ENCODE peak calls at places on chromosomes 5 and 9, in six cellular contexts. P, F, T, H, A and N are unnamed samples.
A peak's percentile ranks its signal among the peaks of the same experiment; 100 is the strongest.

GRCh38 chr9:92663126-92663525 is 6.8 kb downstream of the IPPK start:
- DNase-seq in A (no peak), T (no peak), F (no peak), H (no peak), P (peak; percentile 12), N (no peak)

GRCh38 chr5:78132507-78132906 is 162.0 kb downstream of the AP3B1 start:
- DNase-seq in P (no peak), H (no peak), F (no peak), T (no peak), A (no peak), N (no peak)

GRCh38 chr5:114319236-114319635 is 42.6 kb upstream of the KCNN2 start:
- DNase-seq in F (no peak), T (no peak), H (no peak), P (no peak), A (no peak), N (no peak)

GRCh38 chr5:142544946-142545652 is 140.8 kb downstream of the FGF1 start:
- DNase-seq in P (no peak), F (no peak), A (no peak), T (no peak), H (peak; percentile 62), N (peak; percentile 24)

GRCh38 chr9:545480-545879 is 296.0 kb upstream of the DMRT1 start:
- DNase-seq in T (no peak), H (peak; percentile 53), A (peak; percentile 57), P (peak; percentile 61), F (peak; percentile 56), N (no peak)

GRCh38 chr9:93624431-93624834 is 48.0 kb downstream of the PHF2 start:
- DNase-seq in H (no peak), A (no peak), P (no peak), F (no peak), T (no peak), N (no peak)

GRCh38 chr5:71899865-71900342 is 180.8 kb downstream of the CARTPT start:
- DNase-seq in H (peak; percentile 62), A (peak; percentile 28), P (no peak), F (peak; percentile 56), T (no peak), N (peak; percentile 9)

GRCh38 chr9:130235558-130236435 is 29.8 kb upstream of the HMCN2 start:
- DNase-seq in H (peak; percentile 46), F (peak; percentile 53), A (peak; percentile 55), T (peak; percentile 67), P (peak; percentile 82), N (peak; percentile 59)

GRCh38 chr5:122076669-122077450 is 1.2 kb downstream of the LOX start:
- DNase-seq in A (peak; percentile 52), T (peak; percentile 75), F (peak; percentile 58), P (peak; percentile 81), H (peak; percentile 80), N (peak; percentile 84)

GRCh38 chr5:38598994-38599611 is 42.7 kb upstream of the LIFR start:
- DNase-seq in F (no peak), H (peak; percentile 88), A (no peak), T (no peak), P (no peak), N (no peak)

GRCh38 chr5:71703941-71704340 is 15.1 kb upstream of the CARTPT start:
- DNase-seq in T (no peak), P (no peak), A (no peak), F (no peak), H (no peak), N (no peak)

GRCh38 chr9:7234144-7234543 is 476.4 kb downstream of the KDM4C start:
- DNase-seq in H (peak; percentile 12), P (no peak), T (no peak), F (no peak), A (no peak), N (peak; percentile 33)

GRCh38 chr5:111299067-111299481 is 74.9 kb downstream of the CAMK4 start:
- DNase-seq in P (no peak), T (no peak), F (no peak), H (no peak), A (no peak), N (no peak)

GRCh38 chr5:55044093-55044492 is 20.0 kb downstream of the GZMK start:
- DNase-seq in H (no peak), A (no peak), F (no peak), P (no peak), T (no peak), N (no peak)

GRCh38 chr5:51618234-51618633 is 235.0 kb downstream of the ISL1 start:
- DNase-seq in F (no peak), A (no peak), P (no peak), T (no peak), H (no peak), N (peak; percentile 31)

GRCh38 chr5:167029488-167029887 is 1262.0 kb upstream of the WWC1 start:
- DNase-seq in A (no peak), H (no peak), T (no peak), P (no peak), F (no peak), N (no peak)

GRCh38 chr9:129834489-129835127 is 467 bp downstream of the C9orf78 start:
- DNase-seq in F (no peak), A (no peak), H (no peak), P (no peak), T (no peak), N (no peak)

GRCh38 chr5:1010641-1011046 is 2.0 kb downstream of the NKD2 start:
- DNase-seq in F (peak; percentile 12), P (peak; percentile 28), T (no peak), H (no peak), A (no peak), N (no peak)

DNA sequence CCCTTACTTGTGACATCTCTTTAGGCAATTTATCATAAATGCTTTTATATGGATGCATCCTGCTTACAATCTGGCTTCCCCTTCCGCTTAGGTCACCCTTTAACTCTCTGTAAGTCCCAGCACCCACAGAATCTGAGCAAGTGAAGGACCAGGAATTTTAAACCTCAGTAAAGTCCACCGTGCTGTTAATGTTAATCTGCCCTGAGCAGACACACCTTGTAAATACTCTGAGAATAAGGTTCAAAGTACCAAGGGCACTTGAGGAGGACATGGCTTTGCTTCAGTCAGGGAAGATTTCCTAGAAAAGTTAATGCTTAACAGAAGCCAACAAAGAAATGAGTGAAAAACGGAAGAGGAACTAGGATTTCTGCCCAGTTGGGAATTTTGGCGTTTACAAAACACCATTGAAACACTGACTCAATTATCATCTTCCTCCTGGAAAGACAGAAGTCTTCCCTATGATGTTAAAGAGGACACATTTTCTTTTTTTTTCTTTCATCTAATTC is 26.4 kb upstream of the TTC39B start:
- DNase-seq in A (no peak), H (no peak), F (no peak), P (no peak), T (no peak), N (no peak)
- H3K4me3 ChIP-seq in A (no peak overlapping the region), H (no peak overlapping the region), F (no peak overlapping the region), P (no peak overlapping the region), T (no peak overlapping the region), N (no peak overlapping the region)

GRCh38 chr5:88675159-88675757 is 207.7 kb downstream of the MEF2C start:
- DNase-seq in P (no peak), T (no peak), F (no peak), H (peak; percentile 75), A (no peak), N (no peak)
- H3K4me3 ChIP-seq in P (peak overlapping the region; percentile 57), T (peak overlapping the region; percentile 44), F (peak overlapping the region; percentile 24), H (peak overlapping the region; percentile 9), A (peak overlapping the region; percentile 28), N (no peak overlapping the region)

DNA sequence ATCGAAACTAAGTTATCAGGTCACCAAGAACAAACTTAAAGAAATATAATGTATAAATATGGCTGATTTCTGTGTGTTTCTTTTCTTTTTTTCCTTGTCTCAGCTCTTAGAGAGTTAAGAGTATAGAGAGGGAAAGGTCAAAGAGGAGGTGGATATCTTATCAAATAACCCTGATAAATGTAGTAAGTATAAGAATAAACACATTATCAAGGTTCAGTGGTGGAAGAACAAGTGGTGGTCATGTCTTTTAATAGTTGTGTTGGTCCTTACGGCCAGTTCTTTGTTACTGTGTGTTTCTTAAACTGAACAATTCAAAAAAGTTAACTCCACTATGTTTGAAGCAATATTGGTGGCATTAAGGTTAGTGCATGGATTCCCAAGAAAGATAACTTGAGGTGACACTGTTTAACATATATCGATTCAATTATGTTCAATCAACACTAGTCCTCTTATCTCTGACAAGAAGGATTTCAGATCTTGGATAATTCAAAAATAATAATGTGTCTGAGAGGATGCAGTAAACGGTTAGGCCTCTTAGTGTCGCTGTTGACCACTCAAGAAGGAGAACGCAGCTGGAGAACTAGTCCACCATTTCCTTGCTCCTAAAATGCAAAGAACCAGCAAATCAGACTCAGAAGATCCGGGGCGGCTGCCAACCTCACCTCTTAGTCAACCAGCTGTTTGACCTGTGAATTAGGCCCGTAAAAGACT is at the start of gene PCDHGA3:
- DNase-seq in F (no peak), P (no peak), T (no peak), A (no peak), H (peak; percentile 65), N (no peak)
- H3K4me3 ChIP-seq in F (no peak within 1 kb of the TSS), P (peak within 1 kb of the TSS; percentile 56), T (peak within 1 kb of the TSS; percentile 17), A (peak within 1 kb of the TSS; percentile 50), H (peak within 1 kb of the TSS; percentile 54), N (no peak within 1 kb of the TSS)

GRCh38 chr9:136132500-136133050 is 13.9 kb upstream of the TMEM250 start:
- DNase-seq in H (no peak), P (no peak), A (no peak), F (no peak), T (no peak), N (no peak)
- H3K4me3 ChIP-seq in H (no peak overlapping the region), P (peak overlapping the region; percentile 38), A (peak overlapping the region; percentile 37), F (no peak overlapping the region), T (peak overlapping the region; percentile 48), N (no peak overlapping the region)

DNA sequence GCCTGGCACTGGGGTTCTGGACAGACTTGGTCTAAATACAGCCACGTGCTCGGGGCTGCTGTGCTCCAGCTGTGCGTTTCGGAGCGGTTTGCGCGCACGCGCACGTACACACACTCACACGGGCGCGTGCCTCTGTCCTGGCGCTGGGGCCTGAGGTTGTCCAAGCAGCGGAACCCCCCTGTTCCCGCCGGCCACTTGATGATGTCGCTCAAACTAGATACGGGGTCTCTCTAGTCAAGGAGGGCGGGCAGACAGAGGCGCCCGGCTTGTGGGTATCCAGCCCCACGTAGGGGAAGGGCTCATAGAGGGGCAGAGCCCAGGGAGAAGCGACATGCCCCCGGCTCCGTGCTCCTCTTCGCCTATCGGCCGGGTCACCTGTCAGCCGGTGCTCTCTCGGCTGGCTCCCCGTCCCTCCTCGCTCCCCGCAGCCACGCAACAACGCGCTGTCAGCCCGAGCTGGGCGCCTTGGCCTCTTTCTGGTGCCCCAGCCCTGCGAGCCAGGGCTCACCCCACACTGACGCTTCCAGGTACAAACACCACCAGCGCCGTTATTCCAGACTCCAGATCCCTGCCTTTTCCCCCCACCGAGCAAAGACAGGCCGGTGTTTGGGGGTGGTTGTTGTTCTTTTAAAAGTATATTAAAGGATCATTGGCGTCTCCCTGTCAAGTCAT is 8.8 kb downstream of the NR2F1-AS1 start:
- DNase-seq in A (no peak), F (peak; percentile 26), P (no peak), T (no peak), H (no peak), N (no peak)
- H3K4me3 ChIP-seq in A (no peak overlapping the region), F (no peak overlapping the region), P (peak overlapping the region; percentile 56), T (peak overlapping the region; percentile 6), H (no peak overlapping the region), N (no peak overlapping the region)

GRCh38 chr5:150846651-150847333 is 471 bp downstream of the IRGM start:
- DNase-seq in P (no peak), T (no peak), F (peak; percentile 56), A (peak; percentile 56), H (peak; percentile 86), N (peak; percentile 26)
- H3K4me3 ChIP-seq in P (no peak overlapping the region), T (no peak overlapping the region), F (no peak overlapping the region), A (no peak overlapping the region), H (no peak overlapping the region), N (no peak overlapping the region)